ENCODE peak calls at places on chromosomes 12 and 14, in eight cellular contexts. V, Z, J, Q, F, S, T and D are unnamed samples.

GRCh38 chr12:74906224-74906623 is 303.4 kb downstream of the KCNC2 start:
- DNase-seq in J (no peak), Q (no peak), T (no peak), F (no peak), S (no peak), V (no peak), Z (no peak), D (no peak)

GRCh38 chr14:78849952-78850351 is 679.8 kb downstream of the NRXN3 start:
- DNase-seq in Q (no peak), V (no peak), F (no peak), J (no peak), Z (no peak), T (no peak), S (no peak), D (no peak)

GRCh38 chr14:59028476-59029202 is 159.8 kb upstream of the DAAM1 start:
- DNase-seq in S (peak; percentile 71), V (peak; percentile 66), Q (peak; percentile 61), T (peak; percentile 68), Z (peak; percentile 58), F (peak; percentile 73), J (peak; percentile 64), D (peak; percentile 77)

GRCh38 chr12:12521044-12521485 is 41.6 kb downstream of the DUSP16 start:
- DNase-seq in J (no peak), S (no peak), T (no peak), Q (peak; percentile 42), V (no peak), Z (no peak), F (no peak), D (no peak)

GRCh38 chr12:117388865-117389508 is 27.6 kb upstream of the NOS1 start:
- DNase-seq in Q (no peak), V (no peak), T (no peak), Z (no peak), S (no peak), J (no peak), F (no peak), D (no peak)

GRCh38 chr12:132004946-132005345 is 55.2 kb downstream of the EP400 start:
- DNase-seq in Z (no peak), Q (no peak), F (peak; percentile 32), S (no peak), T (no peak), V (no peak), J (no peak), D (no peak)

GRCh38 chr12:124774462-124775167 is 89.0 kb downstream of the SCARB1 start:
- DNase-seq in J (peak; percentile 48), Q (no peak), F (peak; percentile 60), Z (peak; percentile 87), T (no peak), V (peak; percentile 59), S (peak; percentile 61), D (peak; percentile 79)

GRCh38 chr12:102429211-102429610 is 51.2 kb downstream of the IGF1 start:
- DNase-seq in T (no peak), S (no peak), F (no peak), J (no peak), V (no peak), Z (no peak), Q (no peak), D (no peak)

GRCh38 chr14:102870994-102871831 is 51.2 kb upstream of the AMN start:
- DNase-seq in Q (no peak), T (no peak), Z (no peak), V (no peak), J (no peak), F (no peak), S (no peak), D (no peak)

GRCh38 chr12:100268835-100269564 is 2.0 kb downstream of the SCYL2 start:
- DNase-seq in T (no peak), V (no peak), J (no peak), S (no peak), Z (peak; percentile 5), Q (no peak), F (no peak), D (no peak)

GRCh38 chr12:118126119-118126757 is 9.7 kb upstream of the PEBP1 start:
- DNase-seq in V (no peak), J (peak; percentile 75), S (peak; percentile 86), T (no peak), F (peak; percentile 60), Z (no peak), Q (no peak), D (peak; percentile 97)

GRCh38 chr12:117013726-117014125 is 85.5 kb downstream of the TESC start:
- DNase-seq in T (no peak), F (no peak), V (no peak), Z (no peak), S (no peak), J (no peak), Q (no peak), D (no peak)

GRCh38 chr12:2013111-2013510 is 8.9 kb upstream of the DCP1B start:
- DNase-seq in J (no peak), S (no peak), V (no peak), F (no peak), Z (no peak), T (no peak), Q (no peak), D (no peak)

GRCh38 chr12:52442600-52443061 is 8.5 kb upstream of the KRT75 start:
- DNase-seq in V (peak; percentile 61), J (no peak), F (no peak), Q (no peak), Z (peak; percentile 98), S (no peak), T (peak; percentile 59), D (no peak)

GRCh38 chr12:75585309-75585708 is 73.9 kb upstream of the KRR1 start:
- DNase-seq in F (no peak), J (no peak), V (no peak), Z (peak; percentile 63), T (peak; percentile 19), Q (no peak), S (no peak), D (no peak)

GRCh38 chr12:32893458-32893857 is 3.1 kb downstream of the PKP2 start:
- DNase-seq in Q (no peak), J (no peak), Z (no peak), V (no peak), S (no peak), F (no peak), T (no peak), D (no peak)

GRCh38 chr14:72616811-72617210 is 277.1 kb downstream of the DPF3 start:
- DNase-seq in F (no peak), Q (no peak), S (no peak), Z (no peak), J (no peak), V (no peak), T (no peak), D (no peak)

GRCh38 chr12:3841783-3842182 is 31.4 kb downstream of the PARP11 start:
- DNase-seq in Z (no peak), V (no peak), Q (no peak), T (no peak), J (no peak), S (no peak), F (no peak), D (no peak)

GRCh38 chr12:108768591-108769500 is 37.5 kb upstream of the CORO1C start:
- DNase-seq in F (peak; percentile 89), S (no peak), T (peak; percentile 63), Z (no peak), J (peak; percentile 89), V (peak; percentile 46), Q (peak; percentile 21), D (no peak)

DNA sequence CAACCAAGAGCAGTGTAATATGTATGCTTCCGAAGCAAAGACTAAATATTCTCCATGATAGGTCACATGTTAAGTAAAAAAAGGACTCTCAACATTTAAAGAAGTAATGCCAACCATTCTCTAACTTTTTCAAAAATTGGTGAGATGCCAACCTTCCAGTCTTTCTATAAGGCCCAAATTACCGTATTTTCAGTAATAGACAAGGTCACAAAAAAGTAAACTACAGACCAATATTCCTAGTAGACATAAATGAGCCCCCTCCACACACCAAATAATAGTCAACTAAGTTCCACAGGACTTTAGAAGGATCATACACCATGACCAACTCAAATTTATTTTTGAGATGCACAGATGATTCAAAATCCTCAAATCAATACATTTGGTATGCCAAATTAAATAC is 867.4 kb downstream of the TMEM121 start:
- DNase-seq in J (no peak), S (no peak), F (no peak), Z (no peak), V (no peak), Q (no peak), T (no peak), D (no peak)
- H3K9me3 ChIP-seq in J (no peaks in the 10 kb centered on the region), S (no peaks in the 10 kb centered on the region), F (no peaks in the 10 kb centered on the region), Z (peaks cover 19% of the 10 kb centered on the region), V (no peaks in the 10 kb centered on the region), Q (no peaks in the 10 kb centered on the region), T (peaks cover 19% of the 10 kb centered on the region), D (no peaks in the 10 kb centered on the region)

GRCh38 chr14:24808412-24808811 is 174.4 kb upstream of the GZMB start:
- DNase-seq in T (no peak), Z (no peak), V (no peak), S (no peak), J (no peak), F (no peak), Q (no peak), D (no peak)
- H3K4me3 ChIP-seq in T (no peak overlapping the region), Z (no peak overlapping the region), V (no peak overlapping the region), S (no peak overlapping the region), J (no peak overlapping the region), F (no peak overlapping the region), Q (no peak overlapping the region), D (no peak overlapping the region)

GRCh38 chr12:57895337-57896138 is 45.8 kb upstream of the ATP23 start:
- DNase-seq in V (no peak), T (no peak), J (no peak), S (no peak), Z (no peak), F (no peak), Q (no peak), D (no peak)

GRCh38 chr12:57896437-57897201 is 44.7 kb upstream of the ATP23 start:
- DNase-seq in V (peak; percentile 86), J (peak; percentile 79), T (no peak), Q (peak; percentile 40), S (peak; percentile 87), F (peak; percentile 82), Z (no peak), D (peak; percentile 73)

GRCh38 chr12:57894577-57895292 is 46.6 kb upstream of the ATP23 start:
- DNase-seq in F (no peak), Q (no peak), V (no peak), J (no peak), Z (no peak), T (no peak), S (peak; percentile 34), D (no peak)

GRCh38 chr12:57897296-57897974 is 43.9 kb upstream of the ATP23 start:
- DNase-seq in J (no peak), F (no peak), V (no peak), T (no peak), S (peak; percentile 31), Z (no peak), Q (no peak), D (no peak)

DNA sequence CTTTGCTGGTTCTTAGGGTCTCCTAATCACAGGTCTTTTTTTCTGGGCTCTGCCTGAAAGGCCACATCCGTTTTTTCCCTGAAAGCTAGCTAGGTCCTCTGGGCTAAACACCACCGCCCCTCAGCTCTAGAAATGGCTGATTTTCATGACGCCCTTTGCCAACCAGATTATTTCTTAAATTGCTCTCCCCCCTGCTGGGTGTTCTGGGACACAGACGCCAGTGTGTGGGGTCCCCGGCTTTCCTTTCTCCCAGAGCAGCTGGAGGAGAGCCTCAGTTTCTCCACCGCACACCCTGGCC is 45.3 kb upstream of the ATP23 start:
- DNase-seq in J (no peak), S (no peak), T (no peak), Q (no peak), V (no peak), F (no peak), Z (no peak), D (peak; percentile 25)
- H3K27ac ChIP-seq in J (peak overlapping the region; percentile 96), S (peak overlapping the region; percentile 100), T (no peak overlapping the region), Q (no peak overlapping the region), V (peak overlapping the region; percentile 100), F (peak overlapping the region; percentile 87), Z (peak overlapping the region; percentile 19), D (peak overlapping the region; percentile 76)

GRCh38 chr14:34204774-34205173 is 253.9 kb upstream of the EGLN3 start:
- DNase-seq in Q (no peak), T (no peak), Z (no peak), J (no peak), V (no peak), F (no peak), S (no peak), D (no peak)
- H3K9me3 ChIP-seq in Q (no peaks in the 10 kb centered on the region), T (no peaks in the 10 kb centered on the region), Z (no peaks in the 10 kb centered on the region), J (no peaks in the 10 kb centered on the region), V (no peaks in the 10 kb centered on the region), F (no peaks in the 10 kb centered on the region), S (no peaks in the 10 kb centered on the region), D (no peaks in the 10 kb centered on the region)